ENCODE peak calls at places on chromosomes 13 and 19, in five cellular contexts. Y is cardiac muscle cell, M is right atrium auricular region, F is transverse colon, C is lung. E is an unnamed sample.

GRCh38 chr19:3950871-3951861 is 18.3 kb downstream of the NMRK2 start:
- DNase-seq in Y (peak), M (no peak), F (no peak), C (no peak), E (peak)

GRCh38 chr13:42747399-42747873 is 33.9 kb upstream of the FAM216B start:
- DNase-seq in Y (no peak), M (no peak), F (no peak), C (no peak), E (no peak)

GRCh38 chr19:40035996-40036395 is 20.0 kb downstream of the ZNF780B start:
- DNase-seq in Y (no peak), M (no peak), F (no peak), C (no peak), E (no peak)

GRCh38 chr13:35923347-35923746 is 207.8 kb downstream of the DCLK1 start:
- DNase-seq in Y (no peak), M (no peak), F (no peak), C (no peak), E (no peak)

GRCh38 chr13:68174905-68175304 is 944.8 kb upstream of the PCDH9 start:
- DNase-seq in Y (no peak), M (no peak), F (no peak), C (no peak), E (no peak)

GRCh38 chr13:94323746-94324408 is 155.6 kb downstream of the DCT start:
- DNase-seq in Y (no peak), M (no peak), F (no peak), C (no peak), E (no peak)

GRCh38 chr13:77815330-77815729 is 103.3 kb downstream of the EDNRB start:
- DNase-seq in Y (no peak), M (no peak), F (no peak), C (no peak), E (no peak)

GRCh38 chr19:19404879-19405860 is at the start of gene GATAD2A:
- DNase-seq in Y (peak), M (peak), F (peak), C (peak), E (peak)

GRCh38 chr13:73681015-73681414 is 453.2 kb downstream of the KLF12 start:
- DNase-seq in Y (no peak), M (no peak), F (no peak), C (no peak), E (no peak)

GRCh38 chr19:5058456-5059190 is 89.7 kb downstream of the KDM4B start:
- DNase-seq in Y (no peak), M (no peak), F (no peak), C (no peak), E (no peak)

GRCh38 chr13:32984857-32985626 is 31.2 kb upstream of the KL start:
- DNase-seq in Y (no peak), M (no peak), F (peak), C (no peak), E (no peak)

GRCh38 chr19:2462635-2463421 is 6.1 kb upstream of the LMNB2 start:
- DNase-seq in Y (peak), M (peak), F (peak), C (peak), E (peak)

GRCh38 chr13:46682015-46682414 is 114.9 kb downstream of the ESD start:
- DNase-seq in Y (no peak), M (no peak), F (no peak), C (no peak), E (no peak)

GRCh38 chr13:46685006-46685730 is 111.8 kb downstream of the ESD start:
- DNase-seq in Y (no peak), M (no peak), F (no peak), C (no peak), E (no peak)

GRCh38 chr13:46684287-46685001 is 112.5 kb downstream of the ESD start:
- DNase-seq in Y (peak), M (no peak), F (no peak), C (no peak), E (no peak)

GRCh38 chr13:46686171-46686570 is 110.8 kb downstream of the ESD start:
- DNase-seq in Y (no peak), M (no peak), F (no peak), C (no peak), E (no peak)

DNA sequence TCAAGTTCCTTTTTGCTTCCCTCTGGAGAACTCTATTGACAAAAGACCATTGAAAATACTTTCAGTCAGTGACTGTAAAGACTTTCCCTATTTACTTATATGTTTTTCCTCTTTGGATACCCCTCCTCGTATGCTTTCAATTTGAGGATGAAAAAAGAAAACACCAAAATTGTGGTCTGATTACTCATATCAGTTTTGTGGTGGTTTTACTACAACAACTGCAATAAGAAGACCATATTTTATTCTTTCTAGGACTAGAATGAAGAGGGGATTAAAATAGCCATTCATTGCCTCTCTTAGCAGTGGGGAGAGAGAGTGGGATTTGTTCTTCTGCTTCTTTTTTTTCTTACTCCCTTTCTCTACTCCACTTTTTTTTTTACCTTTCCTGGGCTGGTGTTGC is 113.1 kb downstream of the ESD start:
- DNase-seq in Y (no peak), M (no peak), F (no peak), C (no peak), E (no peak)
- H3K27ac ChIP-seq in Y (peak), M (no peak), F (peak), C (no peak), E (no peak)

DNA sequence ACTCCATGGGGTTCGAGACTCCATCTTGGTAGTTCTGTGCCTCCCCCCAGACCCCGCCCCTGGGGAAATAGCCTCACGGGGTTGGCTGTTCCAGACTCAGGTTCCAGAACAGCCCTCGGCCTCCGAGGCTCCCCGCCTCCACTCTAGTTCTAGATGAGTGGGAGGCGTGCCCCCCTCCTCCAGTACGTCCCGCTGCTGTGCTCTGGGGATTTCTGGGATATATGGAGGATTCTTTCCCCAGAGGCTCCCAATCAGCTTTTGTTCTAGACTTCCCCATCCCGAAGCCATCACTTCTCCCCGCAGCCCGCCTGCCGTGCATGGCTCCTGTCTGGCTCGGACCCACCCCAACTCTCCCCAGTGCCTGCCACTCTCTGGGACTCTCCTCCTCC is 1.9 kb upstream of the CACNG7 start:
- DNase-seq in Y (no peak), M (no peak), F (no peak), C (no peak), E (no peak)
- H3K4me3 ChIP-seq in Y (no peak), M (no peak), F (no peak), C (no peak), E (no peak)

GRCh38 chr19:49811328-49811727 is 1.8 kb downstream of the FUZ start:
- DNase-seq in Y (no peak), M (no peak), F (no peak), C (no peak), E (no peak)

GRCh38 chr19:49809987-49810389 is 3.1 kb downstream of the FUZ start:
- DNase-seq in Y (no peak), M (no peak), F (no peak), C (no peak), E (no peak)

GRCh38 chr19:49807888-49808675 is 5.0 kb downstream of the FUZ start:
- DNase-seq in Y (no peak), M (no peak), F (no peak), C (no peak), E (no peak)

GRCh38 chr19:49808762-49809154 is 4.3 kb downstream of the FUZ start:
- DNase-seq in Y (peak), M (peak), F (peak), C (peak), E (peak)

GRCh38 chr19:49809155-49809986 is 3.7 kb downstream of the FUZ start:
- DNase-seq in Y (peak), M (peak), F (peak), C (peak), E (peak)
- TF ChIP-seq CTCF in Y (no peak), M (peak), F (no peak), C (no peak), E (no peak)

GRCh38 chr13:65309906-65310305 is 1920.2 kb downstream of the PCDH9 start:
- DNase-seq in Y (no peak), M (no peak), F (no peak), C (no peak), E (no peak)
- H3K27ac ChIP-seq in Y (no peak), M (no peak), F (no peak), C (no peak), E (no peak)